ENCODE peak calls at places on chromosome 21, in six cellular contexts. One of them, this sample, is unnamed.

GRCh38 chr21:19781881-19782652 is 1216.1 kb upstream of the NCAM2 start:
- DNase-seq in cerebellar nuclear complex: no peak
- DNase-seq in NCI-H1092: no peak
- DNase-seq in IMR-90: no peak
- DNase-seq in stimulated activated CD4-positive, alpha-beta T cell treated with anti-CD3 and anti-CD28 coated beads, Interleukin-4, amount 100 ng/mL, for 48 hours: no peak
- DNase-seq in GM19239: no peak
- DNase-seq in this sample: no peak

GRCh38 chr21:28018741-28019669 is 973.7 kb downstream of the LTN1 start:
- DNase-seq in cerebellar nuclear complex: no peak
- DNase-seq in IMR-90: peak
- DNase-seq in NCI-H1092: no peak
- DNase-seq in stimulated activated CD4-positive, alpha-beta T cell treated with anti-CD3 and anti-CD28 coated beads, Interleukin-4, amount 100 ng/mL, for 48 hours: no peak
- DNase-seq in GM19239: no peak
- DNase-seq in this sample: no peak

GRCh38 chr21:30227633-30228404 is 11.9 kb upstream of the CLDN8 start:
- DNase-seq in NCI-H1092: no peak
- DNase-seq in cerebellar nuclear complex: no peak
- DNase-seq in stimulated activated CD4-positive, alpha-beta T cell treated with anti-CD3 and anti-CD28 coated beads, Interleukin-4, amount 100 ng/mL, for 48 hours: no peak
- DNase-seq in IMR-90: peak
- DNase-seq in GM19239: no peak
- DNase-seq in this sample: peak

GRCh38 chr21:45074048-45074817 is at the start of gene ADARB1:
- DNase-seq in cerebellar nuclear complex: no peak
- DNase-seq in IMR-90: peak
- DNase-seq in GM19239: peak
- DNase-seq in stimulated activated CD4-positive, alpha-beta T cell treated with anti-CD3 and anti-CD28 coated beads, Interleukin-4, amount 100 ng/mL, for 48 hours: peak
- DNase-seq in NCI-H1092: peak
- DNase-seq in this sample: peak

GRCh38 chr21:31977816-31978215 is 105.0 kb downstream of the HUNK start:
- DNase-seq in GM19239: no peak
- DNase-seq in IMR-90: no peak
- DNase-seq in stimulated activated CD4-positive, alpha-beta T cell treated with anti-CD3 and anti-CD28 coated beads, Interleukin-4, amount 100 ng/mL, for 48 hours: no peak
- DNase-seq in cerebellar nuclear complex: no peak
- DNase-seq in NCI-H1092: no peak
- DNase-seq in this sample: no peak

GRCh38 chr21:46457801-46458314 is 833 bp upstream of the DIP2A start:
- DNase-seq in stimulated activated CD4-positive, alpha-beta T cell treated with anti-CD3 and anti-CD28 coated beads, Interleukin-4, amount 100 ng/mL, for 48 hours: peak
- DNase-seq in GM19239: no peak
- DNase-seq in NCI-H1092: peak
- DNase-seq in cerebellar nuclear complex: no peak
- DNase-seq in IMR-90: peak
- DNase-seq in this sample: peak

GRCh38 chr21:35198004-35198403 is 148.9 kb upstream of the RUNX1 start:
- DNase-seq in GM19239: no peak
- DNase-seq in IMR-90: peak
- DNase-seq in NCI-H1092: no peak
- DNase-seq in stimulated activated CD4-positive, alpha-beta T cell treated with anti-CD3 and anti-CD28 coated beads, Interleukin-4, amount 100 ng/mL, for 48 hours: no peak
- DNase-seq in cerebellar nuclear complex: no peak
- DNase-seq in this sample: peak

GRCh38 chr21:15027056-15027455 is 37.7 kb downstream of the NRIP1 start:
- DNase-seq in GM19239: no peak
- DNase-seq in cerebellar nuclear complex: no peak
- DNase-seq in stimulated activated CD4-positive, alpha-beta T cell treated with anti-CD3 and anti-CD28 coated beads, Interleukin-4, amount 100 ng/mL, for 48 hours: no peak
- DNase-seq in NCI-H1092: no peak
- DNase-seq in IMR-90: no peak
- DNase-seq in this sample: no peak

GRCh38 chr21:31873696-31874599 is 1.1 kb downstream of the HUNK start:
- DNase-seq in GM19239: no peak
- DNase-seq in NCI-H1092: peak
- DNase-seq in stimulated activated CD4-positive, alpha-beta T cell treated with anti-CD3 and anti-CD28 coated beads, Interleukin-4, amount 100 ng/mL, for 48 hours: peak
- DNase-seq in IMR-90: peak
- DNase-seq in cerebellar nuclear complex: no peak
- DNase-seq in this sample: no peak

GRCh38 chr21:16137106-16137505 is 407.3 kb downstream of the USP25 start:
- DNase-seq in IMR-90: peak
- DNase-seq in cerebellar nuclear complex: no peak
- DNase-seq in NCI-H1092: no peak
- DNase-seq in GM19239: no peak
- DNase-seq in stimulated activated CD4-positive, alpha-beta T cell treated with anti-CD3 and anti-CD28 coated beads, Interleukin-4, amount 100 ng/mL, for 48 hours: no peak
- DNase-seq in this sample: peak

GRCh38 chr21:43937898-43938309 is 72.9 kb downstream of the AGPAT3 start:
- DNase-seq in GM19239: peak
- DNase-seq in NCI-H1092: no peak
- DNase-seq in stimulated activated CD4-positive, alpha-beta T cell treated with anti-CD3 and anti-CD28 coated beads, Interleukin-4, amount 100 ng/mL, for 48 hours: no peak
- DNase-seq in cerebellar nuclear complex: no peak
- DNase-seq in IMR-90: no peak
- DNase-seq in this sample: no peak

GRCh38 chr21:22201142-22201541 is 1202.9 kb downstream of the NCAM2 start:
- DNase-seq in IMR-90: no peak
- DNase-seq in GM19239: no peak
- DNase-seq in stimulated activated CD4-positive, alpha-beta T cell treated with anti-CD3 and anti-CD28 coated beads, Interleukin-4, amount 100 ng/mL, for 48 hours: no peak
- DNase-seq in cerebellar nuclear complex: no peak
- DNase-seq in NCI-H1092: no peak
- DNase-seq in this sample: no peak

GRCh38 chr21:45416619-45417018 is 11.7 kb downstream of the COL18A1 start:
- DNase-seq in IMR-90: no peak
- DNase-seq in GM19239: no peak
- DNase-seq in NCI-H1092: no peak
- DNase-seq in stimulated activated CD4-positive, alpha-beta T cell treated with anti-CD3 and anti-CD28 coated beads, Interleukin-4, amount 100 ng/mL, for 48 hours: no peak
- DNase-seq in cerebellar nuclear complex: no peak
- DNase-seq in this sample: no peak

GRCh38 chr21:34335316-34335715 is 28.5 kb upstream of the KCNE2 start:
- DNase-seq in cerebellar nuclear complex: no peak
- DNase-seq in NCI-H1092: no peak
- DNase-seq in GM19239: no peak
- DNase-seq in stimulated activated CD4-positive, alpha-beta T cell treated with anti-CD3 and anti-CD28 coated beads, Interleukin-4, amount 100 ng/mL, for 48 hours: no peak
- DNase-seq in IMR-90: no peak
- DNase-seq in this sample: peak

GRCh38 chr21:20592482-20592881 is 405.7 kb upstream of the NCAM2 start:
- DNase-seq in NCI-H1092: no peak
- DNase-seq in IMR-90: no peak
- DNase-seq in stimulated activated CD4-positive, alpha-beta T cell treated with anti-CD3 and anti-CD28 coated beads, Interleukin-4, amount 100 ng/mL, for 48 hours: no peak
- DNase-seq in GM19239: no peak
- DNase-seq in cerebellar nuclear complex: no peak
- DNase-seq in this sample: peak

GRCh38 chr21:33229776-33230517 is at the start of gene IFNAR2:
- DNase-seq in IMR-90: peak
- DNase-seq in stimulated activated CD4-positive, alpha-beta T cell treated with anti-CD3 and anti-CD28 coated beads, Interleukin-4, amount 100 ng/mL, for 48 hours: peak
- DNase-seq in cerebellar nuclear complex: no peak
- DNase-seq in GM19239: peak
- DNase-seq in NCI-H1092: peak
- DNase-seq in this sample: peak

GRCh38 chr21:39079617-39080016 is 103.6 kb downstream of the PSMG1 start:
- DNase-seq in GM19239: no peak
- DNase-seq in cerebellar nuclear complex: no peak
- DNase-seq in IMR-90: peak
- DNase-seq in stimulated activated CD4-positive, alpha-beta T cell treated with anti-CD3 and anti-CD28 coated beads, Interleukin-4, amount 100 ng/mL, for 48 hours: no peak
- DNase-seq in NCI-H1092: no peak
- DNase-seq in this sample: no peak

GRCh38 chr21:14480601-14481000 is 65.5 kb downstream of the SAMSN1 start:
- DNase-seq in NCI-H1092: no peak
- DNase-seq in cerebellar nuclear complex: no peak
- DNase-seq in IMR-90: no peak
- DNase-seq in stimulated activated CD4-positive, alpha-beta T cell treated with anti-CD3 and anti-CD28 coated beads, Interleukin-4, amount 100 ng/mL, for 48 hours: no peak
- DNase-seq in GM19239: no peak
- DNase-seq in this sample: peak

GRCh38 chr21:43287974-43288755 is 119.4 kb downstream of the CRYAA start:
- DNase-seq in IMR-90: no peak
- DNase-seq in stimulated activated CD4-positive, alpha-beta T cell treated with anti-CD3 and anti-CD28 coated beads, Interleukin-4, amount 100 ng/mL, for 48 hours: no peak
- DNase-seq in cerebellar nuclear complex: no peak
- DNase-seq in GM19239: no peak
- DNase-seq in NCI-H1092: no peak
- DNase-seq in this sample: no peak

GRCh38 chr21:44853601-44854390 is 19.7 kb downstream of the PTTG1IP start:
- DNase-seq in NCI-H1092: no peak
- DNase-seq in cerebellar nuclear complex: no peak
- DNase-seq in GM19239: no peak
- DNase-seq in IMR-90: no peak
- DNase-seq in stimulated activated CD4-positive, alpha-beta T cell treated with anti-CD3 and anti-CD28 coated beads, Interleukin-4, amount 100 ng/mL, for 48 hours: no peak
- DNase-seq in this sample: no peak

GRCh38 chr21:17758703-17759102 is 60.5 kb downstream of the C21orf91 start:
- DNase-seq in cerebellar nuclear complex: no peak
- DNase-seq in GM19239: no peak
- DNase-seq in IMR-90: no peak
- DNase-seq in NCI-H1092: no peak
- DNase-seq in stimulated activated CD4-positive, alpha-beta T cell treated with anti-CD3 and anti-CD28 coated beads, Interleukin-4, amount 100 ng/mL, for 48 hours: no peak
- DNase-seq in this sample: no peak

GRCh38 chr21:43299441-43300277 is 127.3 kb downstream of the SIK1 start:
- DNase-seq in NCI-H1092: no peak
- DNase-seq in cerebellar nuclear complex: no peak
- DNase-seq in stimulated activated CD4-positive, alpha-beta T cell treated with anti-CD3 and anti-CD28 coated beads, Interleukin-4, amount 100 ng/mL, for 48 hours: no peak
- DNase-seq in IMR-90: no peak
- DNase-seq in GM19239: no peak
- DNase-seq in this sample: no peak

GRCh38 chr21:39630827-39631226 is 18.1 kb downstream of the B3GALT5 start:
- DNase-seq in NCI-H1092: peak
- DNase-seq in stimulated activated CD4-positive, alpha-beta T cell treated with anti-CD3 and anti-CD28 coated beads, Interleukin-4, amount 100 ng/mL, for 48 hours: no peak
- DNase-seq in GM19239: no peak
- DNase-seq in IMR-90: peak
- DNase-seq in cerebellar nuclear complex: no peak
- DNase-seq in this sample: peak

GRCh38 chr21:42632771-42633690 is 20.4 kb upstream of the PDE9A start:
- DNase-seq in NCI-H1092: no peak
- DNase-seq in GM19239: no peak
- DNase-seq in cerebellar nuclear complex: no peak
- DNase-seq in IMR-90: no peak
- DNase-seq in stimulated activated CD4-positive, alpha-beta T cell treated with anti-CD3 and anti-CD28 coated beads, Interleukin-4, amount 100 ng/mL, for 48 hours: no peak
- DNase-seq in this sample: no peak

GRCh38 chr21:43613755-43614638 is 45.3 kb downstream of the HSF2BP start:
- DNase-seq in NCI-H1092: no peak
- DNase-seq in stimulated activated CD4-positive, alpha-beta T cell treated with anti-CD3 and anti-CD28 coated beads, Interleukin-4, amount 100 ng/mL, for 48 hours: no peak
- DNase-seq in cerebellar nuclear complex: no peak
- DNase-seq in IMR-90: peak
- DNase-seq in GM19239: peak
- DNase-seq in this sample: peak

GRCh38 chr21:38434913-38435533 is 63.3 kb downstream of the ERG start:
- DNase-seq in IMR-90: peak
- DNase-seq in stimulated activated CD4-positive, alpha-beta T cell treated with anti-CD3 and anti-CD28 coated beads, Interleukin-4, amount 100 ng/mL, for 48 hours: no peak
- DNase-seq in cerebellar nuclear complex: no peak
- DNase-seq in GM19239: no peak
- DNase-seq in NCI-H1092: no peak
- DNase-seq in this sample: peak

GRCh38 chr21:31732538-31732864 is 583 bp upstream of the SCAF4 start:
- DNase-seq in NCI-H1092: no peak
- DNase-seq in IMR-90: no peak
- DNase-seq in cerebellar nuclear complex: no peak
- DNase-seq in GM19239: no peak
- DNase-seq in stimulated activated CD4-positive, alpha-beta T cell treated with anti-CD3 and anti-CD28 coated beads, Interleukin-4, amount 100 ng/mL, for 48 hours: no peak
- DNase-seq in this sample: no peak

GRCh38 chr21:16530656-16531055 is 800.9 kb downstream of the USP25 start:
- DNase-seq in IMR-90: no peak
- DNase-seq in GM19239: no peak
- DNase-seq in stimulated activated CD4-positive, alpha-beta T cell treated with anti-CD3 and anti-CD28 coated beads, Interleukin-4, amount 100 ng/mL, for 48 hours: no peak
- DNase-seq in NCI-H1092: no peak
- DNase-seq in cerebellar nuclear complex: no peak
- DNase-seq in this sample: no peak

GRCh38 chr21:46323227-46323709 is 402 bp downstream of the C21orf58 start:
- DNase-seq in stimulated activated CD4-positive, alpha-beta T cell treated with anti-CD3 and anti-CD28 coated beads, Interleukin-4, amount 100 ng/mL, for 48 hours: no peak
- DNase-seq in IMR-90: no peak
- DNase-seq in NCI-H1092: no peak
- DNase-seq in cerebellar nuclear complex: no peak
- DNase-seq in GM19239: no peak
- DNase-seq in this sample: no peak

GRCh38 chr21:41977034-41977950 is 23.5 kb upstream of the C2CD2 start:
- DNase-seq in stimulated activated CD4-positive, alpha-beta T cell treated with anti-CD3 and anti-CD28 coated beads, Interleukin-4, amount 100 ng/mL, for 48 hours: no peak
- DNase-seq in IMR-90: no peak
- DNase-seq in cerebellar nuclear complex: no peak
- DNase-seq in GM19239: no peak
- DNase-seq in NCI-H1092: no peak
- DNase-seq in this sample: no peak